ENCODE peak calls at places on chromosomes 3 and 15, in five cellular contexts. T, N, M, Q and C are unnamed samples.

GRCh38 chr15:60423540-60423939 is 25.8 kb upstream of the ANXA2 start:
- DNase-seq in T (no peak), N (no peak), M (peak; percentile 60), Q (no peak), C (peak; percentile 85)

GRCh38 chr3:28844688-28845324 is 436.1 kb upstream of the RBMS3 start:
- DNase-seq in T (no peak), N (no peak), M (no peak), Q (no peak), C (peak; percentile 20)

GRCh38 chr3:76024640-76025039 is 239.3 kb upstream of the ZNF717 start:
- DNase-seq in T (no peak), N (no peak), M (no peak), Q (no peak), C (peak; percentile 36)

GRCh38 chr3:32835943-32836342 is 18.1 kb downstream of the TRIM71 start:
- DNase-seq in T (no peak), N (no peak), M (peak; percentile 86), Q (no peak), C (peak; percentile 50)

GRCh38 chr3:189901481-189901880 is 219.2 kb downstream of the P3H2 start:
- DNase-seq in T (no peak), N (no peak), M (no peak), Q (no peak), C (no peak)

GRCh38 chr3:151579571-151580270 is 118.9 kb upstream of the IGSF10 start:
- DNase-seq in T (no peak), N (peak; percentile 29), M (no peak), Q (no peak), C (no peak)

GRCh38 chr3:8301977-8302589 is 199.5 kb upstream of the LMCD1 start:
- DNase-seq in T (peak; percentile 8), N (peak; percentile 29), M (peak; percentile 59), Q (no peak), C (peak; percentile 62)

GRCh38 chr3:59248976-59249375 is 199.2 kb upstream of the CFAP20DC start:
- DNase-seq in T (no peak), N (no peak), M (no peak), Q (no peak), C (peak; percentile 20)

GRCh38 chr3:181694805-181695660 is 16.7 kb upstream of the SOX2 start:
- DNase-seq in T (no peak), N (no peak), M (no peak), Q (peak; percentile 22), C (peak; percentile 83)

GRCh38 chr3:133854971-133855370 is 40.7 kb downstream of the RAB6B start:
- DNase-seq in T (no peak), N (no peak), M (no peak), Q (no peak), C (no peak)

GRCh38 chr3:186209810-186210752 is 101.2 kb upstream of the ETV5 start:
- DNase-seq in T (no peak), N (peak; percentile 79), M (peak; percentile 68), Q (peak; percentile 82), C (peak; percentile 76)

GRCh38 chr15:52733078-52733477 is 53.9 kb upstream of the ATOSA start:
- DNase-seq in T (no peak), N (no peak), M (peak; percentile 9), Q (no peak), C (no peak)

GRCh38 chr3:37961622-37962455 is 28.7 kb upstream of the VILL start:
- DNase-seq in T (no peak), N (no peak), M (peak; percentile 82), Q (no peak), C (no peak)

GRCh38 chr3:159764211-159765024 is 224.2 kb upstream of the IL12A start:
- DNase-seq in T (peak; percentile 45), N (no peak), M (peak; percentile 36), Q (no peak), C (peak; percentile 83)

GRCh38 chr3:181239456-181239855 is 249.9 kb upstream of the DNAJC19 start:
- DNase-seq in T (no peak), N (no peak), M (no peak), Q (no peak), C (no peak)

GRCh38 chr3:51360806-51361205 is 24.3 kb upstream of the MANF start:
- DNase-seq in T (no peak), N (no peak), M (no peak), Q (no peak), C (no peak)

GRCh38 chr15:52050416-52050815 is 31.4 kb downstream of the MAPK6 start:
- DNase-seq in T (no peak), N (no peak), M (no peak), Q (no peak), C (no peak)

GRCh38 chr3:3685721-3686120 is 113.5 kb upstream of the LRRN1 start:
- DNase-seq in T (no peak), N (no peak), M (no peak), Q (no peak), C (no peak)

GRCh38 chr3:3686907-3687648 is 112.2 kb upstream of the LRRN1 start:
- DNase-seq in T (no peak), N (no peak), M (no peak), Q (no peak), C (no peak)

DNA sequence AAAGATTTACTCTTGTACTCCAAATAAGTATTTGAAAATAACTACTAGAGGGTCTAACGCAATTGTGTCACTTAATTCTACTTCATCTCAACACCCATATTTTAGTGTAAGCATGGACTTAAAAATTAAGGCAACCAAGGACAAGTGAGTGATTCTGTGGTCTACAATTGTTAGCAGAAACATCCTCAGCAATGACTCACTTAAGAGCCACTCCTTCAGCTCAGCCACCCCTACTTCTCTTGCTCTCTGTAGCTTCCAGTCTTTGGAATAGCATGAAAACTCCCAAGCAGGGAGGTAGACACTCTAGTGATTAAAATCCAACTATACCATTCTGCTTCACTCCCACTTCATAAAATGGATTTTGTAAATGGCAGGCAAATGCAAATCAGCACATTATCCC is 116.0 kb upstream of the LRRN1 start:
- DNase-seq in T (no peak), N (no peak), M (no peak), Q (no peak), C (no peak)
- H3K27me3 ChIP-seq in T (no peaks in the 10 kb centered on the region), N (no peaks in the 10 kb centered on the region), M (no peaks in the 10 kb centered on the region), Q (no peaks in the 10 kb centered on the region), C (no peaks in the 10 kb centered on the region)

GRCh38 chr3:179717219-179717618 is 64.4 kb downstream of the USP13 start:
- DNase-seq in T (no peak), N (no peak), M (no peak), Q (no peak), C (no peak)
- H3K27me3 ChIP-seq in T (no peaks in the 10 kb centered on the region), N (no peaks in the 10 kb centered on the region), M (no peaks in the 10 kb centered on the region), Q (no peaks in the 10 kb centered on the region), C (no peaks in the 10 kb centered on the region)

GRCh38 chr3:10462641-10463040 is 42.7 kb downstream of the ATP2B2 start:
- DNase-seq in T (no peak), N (no peak), M (no peak), Q (no peak), C (no peak)

GRCh38 chr3:10457560-10457959 is 47.8 kb downstream of the ATP2B2 start:
- DNase-seq in T (no peak), N (no peak), M (no peak), Q (no peak), C (no peak)

GRCh38 chr3:10460951-10461563 is 44.3 kb downstream of the ATP2B2 start:
- DNase-seq in T (no peak), N (no peak), M (no peak), Q (no peak), C (no peak)

GRCh38 chr3:10456981-10457380 is 48.4 kb downstream of the ATP2B2 start:
- DNase-seq in T (no peak), N (no peak), M (no peak), Q (no peak), C (no peak)

DNA sequence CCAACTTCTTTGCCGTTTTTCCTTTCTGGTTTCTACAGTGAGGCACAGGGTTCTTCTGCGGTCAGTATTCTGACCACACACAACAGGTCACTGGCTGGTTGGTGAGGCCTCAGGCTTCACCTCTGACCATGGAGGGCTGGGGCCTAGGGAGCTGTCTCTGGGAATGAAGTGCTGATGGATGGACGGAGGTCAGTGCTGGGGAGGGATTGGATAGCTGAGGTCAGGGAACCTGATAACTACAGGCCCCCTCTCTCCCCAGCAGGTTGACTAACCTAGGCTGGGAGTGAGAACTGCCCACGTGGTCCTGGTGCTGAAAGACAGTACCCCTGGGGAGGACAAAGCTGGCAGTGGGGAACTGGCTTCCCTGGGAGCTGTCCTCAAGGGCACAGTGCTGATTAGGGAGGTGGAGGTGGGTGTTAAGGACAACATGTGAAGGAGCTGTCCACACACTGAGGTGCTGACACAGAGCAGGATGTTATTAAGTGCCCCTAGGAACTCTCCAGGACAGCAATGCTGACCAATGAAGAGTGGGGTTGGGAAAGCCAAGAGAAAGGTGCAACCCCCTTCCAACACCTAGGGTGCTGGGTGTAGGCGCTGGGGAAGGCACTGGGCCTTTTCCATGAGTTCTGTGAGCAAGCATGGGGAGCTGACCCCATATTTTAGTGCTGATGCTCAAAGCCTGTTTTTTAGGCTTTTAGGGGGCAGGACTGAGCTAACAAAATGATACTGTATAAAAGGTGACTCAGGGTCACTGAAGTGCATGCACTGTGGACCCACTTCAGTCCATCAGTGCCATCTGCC is 45.2 kb downstream of the ATP2B2 start:
- DNase-seq in T (no peak), N (peak; percentile 92), M (peak; percentile 95), Q (peak; percentile 12), C (peak; percentile 98)
- H3K27me3 ChIP-seq in T (no peaks in the 10 kb centered on the region), N (no peaks in the 10 kb centered on the region), M (peaks cover 25% of the 10 kb centered on the region), Q (no peaks in the 10 kb centered on the region), C (no peaks in the 10 kb centered on the region)

GRCh38 chr3:14300721-14301377 is 101.6 kb upstream of the SLC6A6 start:
- DNase-seq in T (no peak), N (no peak), M (no peak), Q (no peak), C (no peak)

GRCh38 chr3:14298442-14298841 is 104.0 kb upstream of the SLC6A6 start:
- DNase-seq in T (no peak), N (no peak), M (no peak), Q (no peak), C (no peak)

GRCh38 chr3:14298991-14299555 is 103.3 kb upstream of the SLC6A6 start:
- DNase-seq in T (no peak), N (no peak), M (no peak), Q (no peak), C (no peak)

GRCh38 chr3:14301558-14301957 is 100.8 kb upstream of the SLC6A6 start:
- DNase-seq in T (no peak), N (no peak), M (no peak), Q (no peak), C (no peak)

GRCh38 chr3:14299767-14300166 is 102.6 kb upstream of the SLC6A6 start:
- DNase-seq in T (no peak), N (no peak), M (no peak), Q (no peak), C (no peak)
- H3K27me3 ChIP-seq in T (no peaks in the 10 kb centered on the region), N (peaks cover 1% of the 10 kb centered on the region), M (peaks cover 11% of the 10 kb centered on the region), Q (peaks cover 6% of the 10 kb centered on the region), C (no peaks in the 10 kb centered on the region)